ENCODE peak calls at places on chromosomes 5 and 9, in ten cellular contexts. G is left cardiac atrium; I is M059J; E is HCEC 1CT; C is HT-29; P is AG08396; Z is NCI-H1092 treated with DMSO at 0.1 percent for 48 hours; N is cerebellar cortex; S is stimulated activated CD4-positive, alpha-beta T cell treated with anti-CD3 and anti-CD28 coated beads, Interleukin-1b, Interleukin-23, amount 100 ng/mL, for 1 hour; D is neuronal stem cell. F is an unnamed sample.

GRCh38 chr5:156094001-156094400 is 233.0 kb upstream of the SGCD start:
- DNase-seq in G (peak), I (peak), E (no peak), C (no peak), P (peak), Z (no peak), N (no peak), S (no peak), D (peak), F (peak)

GRCh38 chr5:2569201-2569600 is 182.3 kb downstream of the IRX2 start:
- DNase-seq in G (no peak), I (no peak), E (no peak), C (no peak), P (no peak), Z (no peak), N (no peak), S (no peak), D (no peak), F (no peak)

GRCh38 chr5:135662683-135663082 is 83.9 kb upstream of the CXCL14 start:
- DNase-seq in G (no peak), I (no peak), E (no peak), C (no peak), P (no peak), Z (no peak), N (no peak), S (no peak), D (no peak), F (no peak)

GRCh38 chr9:135616621-135617537 is 22.5 kb downstream of the GLT6D1 start:
- DNase-seq in G (no peak), I (no peak), E (no peak), C (no peak), P (no peak), Z (no peak), N (no peak), S (no peak), D (no peak), F (no peak)

GRCh38 chr5:76983468-76983867 is 30.6 kb downstream of the CRHBP start:
- DNase-seq in G (no peak), I (peak), E (no peak), C (no peak), P (no peak), Z (no peak), N (no peak), S (no peak), D (no peak), F (no peak)

GRCh38 chr9:107755267-107755666 is 265.7 kb upstream of the KLF4 start:
- DNase-seq in G (no peak), I (peak), E (peak), C (peak), P (no peak), Z (no peak), N (no peak), S (no peak), D (no peak), F (no peak)

GRCh38 chr5:19891658-19892057 is 96.3 kb downstream of the CDH18 start:
- DNase-seq in G (no peak), I (peak), E (peak), C (no peak), P (peak), Z (no peak), N (no peak), S (no peak), D (no peak), F (no peak)

GRCh38 chr5:169581580-169582227 is 1.9 kb upstream of the SPDL1 start:
- DNase-seq in G (peak), I (peak), E (peak), C (peak), P (peak), Z (peak), N (peak), S (peak), D (peak), F (peak)

F was measured in heart right ventricle.